ENCODE peak calls at places on chromosome 4, in ten cellular contexts. One of them, this sample, is unnamed.

GRCh38 chr4:2763511-2763967 is 7.4 kb upstream of the TNIP2 start:
- DNase-seq in astrocyte: no peak
- DNase-seq in mucosa of descending colon: no peak
- DNase-seq in HEK293T: no peak
- DNase-seq in activated CD4-positive, alpha-beta T cell treated with anti-CD3 and anti-CD28 coated beads, Interleukin-2, amount 50 U/mL, for 48 hours: no peak
- DNase-seq in T follicular helper cell: no peak
- DNase-seq in foreskin fibroblast: peak
- DNase-seq in neuronal stem cell: no peak
- DNase-seq in adipocyte: no peak
- DNase-seq in stimulated activated CD8-positive, alpha-beta memory T cell treated with anti-CD3 and anti-CD28 coated beads, Interleukin-2, amount 100 ng/mL, for 48 hours: no peak
- DNase-seq in this sample: no peak

GRCh38 chr4:40523581-40523980 is 106.1 kb downstream of the RBM47 start:
- DNase-seq in astrocyte: no peak
- DNase-seq in mucosa of descending colon: no peak
- DNase-seq in HEK293T: no peak
- DNase-seq in activated CD4-positive, alpha-beta T cell treated with anti-CD3 and anti-CD28 coated beads, Interleukin-2, amount 50 U/mL, for 48 hours: no peak
- DNase-seq in T follicular helper cell: no peak
- DNase-seq in foreskin fibroblast: no peak
- DNase-seq in neuronal stem cell: no peak
- DNase-seq in adipocyte: no peak
- DNase-seq in stimulated activated CD8-positive, alpha-beta memory T cell treated with anti-CD3 and anti-CD28 coated beads, Interleukin-2, amount 100 ng/mL, for 48 hours: no peak
- DNase-seq in this sample: no peak

GRCh38 chr4:181650033-181650825 is 593.0 kb upstream of the TENM3 start:
- DNase-seq in astrocyte: peak
- DNase-seq in mucosa of descending colon: no peak
- DNase-seq in HEK293T: no peak
- DNase-seq in activated CD4-positive, alpha-beta T cell treated with anti-CD3 and anti-CD28 coated beads, Interleukin-2, amount 50 U/mL, for 48 hours: no peak
- DNase-seq in T follicular helper cell: no peak
- DNase-seq in foreskin fibroblast: no peak
- DNase-seq in neuronal stem cell: no peak
- DNase-seq in adipocyte: peak
- DNase-seq in stimulated activated CD8-positive, alpha-beta memory T cell treated with anti-CD3 and anti-CD28 coated beads, Interleukin-2, amount 100 ng/mL, for 48 hours: no peak
- DNase-seq in this sample: peak

GRCh38 chr4:172688536-172688935 is 480.1 kb upstream of the GALNT7 start:
- DNase-seq in astrocyte: no peak
- DNase-seq in mucosa of descending colon: peak
- DNase-seq in HEK293T: no peak
- DNase-seq in activated CD4-positive, alpha-beta T cell treated with anti-CD3 and anti-CD28 coated beads, Interleukin-2, amount 50 U/mL, for 48 hours: no peak
- DNase-seq in T follicular helper cell: no peak
- DNase-seq in foreskin fibroblast: no peak
- DNase-seq in neuronal stem cell: no peak
- DNase-seq in adipocyte: no peak
- DNase-seq in stimulated activated CD8-positive, alpha-beta memory T cell treated with anti-CD3 and anti-CD28 coated beads, Interleukin-2, amount 100 ng/mL, for 48 hours: no peak
- DNase-seq in this sample: no peak

GRCh38 chr4:31674313-31674947 is 954.3 kb downstream of the PCDH7 start:
- DNase-seq in astrocyte: no peak
- DNase-seq in mucosa of descending colon: peak
- DNase-seq in HEK293T: peak
- DNase-seq in activated CD4-positive, alpha-beta T cell treated with anti-CD3 and anti-CD28 coated beads, Interleukin-2, amount 50 U/mL, for 48 hours: no peak
- DNase-seq in T follicular helper cell: no peak
- DNase-seq in foreskin fibroblast: peak
- DNase-seq in neuronal stem cell: no peak
- DNase-seq in adipocyte: peak
- DNase-seq in stimulated activated CD8-positive, alpha-beta memory T cell treated with anti-CD3 and anti-CD28 coated beads, Interleukin-2, amount 100 ng/mL, for 48 hours: no peak
- DNase-seq in this sample: peak

GRCh38 chr4:149887091-149887490 is 71.4 kb upstream of the IQCM start:
- DNase-seq in astrocyte: peak
- DNase-seq in mucosa of descending colon: no peak
- DNase-seq in HEK293T: no peak
- DNase-seq in activated CD4-positive, alpha-beta T cell treated with anti-CD3 and anti-CD28 coated beads, Interleukin-2, amount 50 U/mL, for 48 hours: no peak
- DNase-seq in T follicular helper cell: no peak
- DNase-seq in foreskin fibroblast: no peak
- DNase-seq in neuronal stem cell: no peak
- DNase-seq in adipocyte: no peak
- DNase-seq in stimulated activated CD8-positive, alpha-beta memory T cell treated with anti-CD3 and anti-CD28 coated beads, Interleukin-2, amount 100 ng/mL, for 48 hours: no peak
- DNase-seq in this sample: peak

GRCh38 chr4:141347738-141348524 is 127.2 kb downstream of the ZNF330 start:
- DNase-seq in astrocyte: no peak
- DNase-seq in mucosa of descending colon: no peak
- DNase-seq in HEK293T: no peak
- DNase-seq in activated CD4-positive, alpha-beta T cell treated with anti-CD3 and anti-CD28 coated beads, Interleukin-2, amount 50 U/mL, for 48 hours: no peak
- DNase-seq in T follicular helper cell: no peak
- DNase-seq in foreskin fibroblast: no peak
- DNase-seq in neuronal stem cell: no peak
- DNase-seq in adipocyte: peak
- DNase-seq in stimulated activated CD8-positive, alpha-beta memory T cell treated with anti-CD3 and anti-CD28 coated beads, Interleukin-2, amount 100 ng/mL, for 48 hours: no peak
- DNase-seq in this sample: no peak

GRCh38 chr4:153211986-153212720 is 7.9 kb downstream of the TRIM2 start:
- DNase-seq in astrocyte: peak
- DNase-seq in mucosa of descending colon: no peak
- DNase-seq in HEK293T: no peak
- DNase-seq in activated CD4-positive, alpha-beta T cell treated with anti-CD3 and anti-CD28 coated beads, Interleukin-2, amount 50 U/mL, for 48 hours: no peak
- DNase-seq in T follicular helper cell: no peak
- DNase-seq in foreskin fibroblast: peak
- DNase-seq in neuronal stem cell: no peak
- DNase-seq in adipocyte: peak
- DNase-seq in stimulated activated CD8-positive, alpha-beta memory T cell treated with anti-CD3 and anti-CD28 coated beads, Interleukin-2, amount 100 ng/mL, for 48 hours: no peak
- DNase-seq in this sample: no peak

GRCh38 chr4:7764466-7764865 is 175.2 kb downstream of the AFAP1 start:
- DNase-seq in astrocyte: no peak
- DNase-seq in mucosa of descending colon: no peak
- DNase-seq in HEK293T: no peak
- DNase-seq in activated CD4-positive, alpha-beta T cell treated with anti-CD3 and anti-CD28 coated beads, Interleukin-2, amount 50 U/mL, for 48 hours: no peak
- DNase-seq in T follicular helper cell: no peak
- DNase-seq in foreskin fibroblast: peak
- DNase-seq in neuronal stem cell: no peak
- DNase-seq in adipocyte: no peak
- DNase-seq in stimulated activated CD8-positive, alpha-beta memory T cell treated with anti-CD3 and anti-CD28 coated beads, Interleukin-2, amount 100 ng/mL, for 48 hours: no peak
- DNase-seq in this sample: no peak

GRCh38 chr4:26342328-26343040 is 21.7 kb downstream of the RBPJ start:
- DNase-seq in astrocyte: peak
- DNase-seq in mucosa of descending colon: no peak
- DNase-seq in HEK293T: peak
- DNase-seq in activated CD4-positive, alpha-beta T cell treated with anti-CD3 and anti-CD28 coated beads, Interleukin-2, amount 50 U/mL, for 48 hours: no peak
- DNase-seq in T follicular helper cell: no peak
- DNase-seq in foreskin fibroblast: peak
- DNase-seq in neuronal stem cell: no peak
- DNase-seq in adipocyte: peak
- DNase-seq in stimulated activated CD8-positive, alpha-beta memory T cell treated with anti-CD3 and anti-CD28 coated beads, Interleukin-2, amount 100 ng/mL, for 48 hours: no peak
- DNase-seq in this sample: peak

GRCh38 chr4:123351713-123352112 is 44.9 kb upstream of the SPRY1 start:
- DNase-seq in astrocyte: no peak
- DNase-seq in mucosa of descending colon: peak
- DNase-seq in HEK293T: no peak
- DNase-seq in activated CD4-positive, alpha-beta T cell treated with anti-CD3 and anti-CD28 coated beads, Interleukin-2, amount 50 U/mL, for 48 hours: no peak
- DNase-seq in T follicular helper cell: no peak
- DNase-seq in foreskin fibroblast: no peak
- DNase-seq in neuronal stem cell: no peak
- DNase-seq in adipocyte: no peak
- DNase-seq in stimulated activated CD8-positive, alpha-beta memory T cell treated with anti-CD3 and anti-CD28 coated beads, Interleukin-2, amount 100 ng/mL, for 48 hours: no peak
- DNase-seq in this sample: no peak

GRCh38 chr4:184395451-184395917 is 78.9 kb downstream of the IRF2 start:
- DNase-seq in astrocyte: no peak
- DNase-seq in mucosa of descending colon: no peak
- DNase-seq in HEK293T: no peak
- DNase-seq in activated CD4-positive, alpha-beta T cell treated with anti-CD3 and anti-CD28 coated beads, Interleukin-2, amount 50 U/mL, for 48 hours: no peak
- DNase-seq in T follicular helper cell: no peak
- DNase-seq in foreskin fibroblast: no peak
- DNase-seq in neuronal stem cell: no peak
- DNase-seq in adipocyte: no peak
- DNase-seq in stimulated activated CD8-positive, alpha-beta memory T cell treated with anti-CD3 and anti-CD28 coated beads, Interleukin-2, amount 100 ng/mL, for 48 hours: no peak
- DNase-seq in this sample: no peak

GRCh38 chr4:52659722-52660261 is 691 bp upstream of the USP46 start:
- DNase-seq in astrocyte: no peak
- DNase-seq in mucosa of descending colon: peak
- DNase-seq in HEK293T: no peak
- DNase-seq in activated CD4-positive, alpha-beta T cell treated with anti-CD3 and anti-CD28 coated beads, Interleukin-2, amount 50 U/mL, for 48 hours: peak
- DNase-seq in T follicular helper cell: no peak
- DNase-seq in foreskin fibroblast: peak
- DNase-seq in neuronal stem cell: peak
- DNase-seq in adipocyte: peak
- DNase-seq in stimulated activated CD8-positive, alpha-beta memory T cell treated with anti-CD3 and anti-CD28 coated beads, Interleukin-2, amount 100 ng/mL, for 48 hours: peak
- DNase-seq in this sample: no peak

GRCh38 chr4:81504685-81505598 is 33.2 kb upstream of the RASGEF1B start:
- DNase-seq in astrocyte: no peak
- DNase-seq in mucosa of descending colon: peak
- DNase-seq in HEK293T: no peak
- DNase-seq in activated CD4-positive, alpha-beta T cell treated with anti-CD3 and anti-CD28 coated beads, Interleukin-2, amount 50 U/mL, for 48 hours: peak
- DNase-seq in T follicular helper cell: peak
- DNase-seq in foreskin fibroblast: no peak
- DNase-seq in neuronal stem cell: no peak
- DNase-seq in adipocyte: no peak
- DNase-seq in stimulated activated CD8-positive, alpha-beta memory T cell treated with anti-CD3 and anti-CD28 coated beads, Interleukin-2, amount 100 ng/mL, for 48 hours: peak
- DNase-seq in this sample: no peak

GRCh38 chr4:116639070-116639577 is 446.3 kb downstream of the TRAM1L1 start:
- DNase-seq in astrocyte: no peak
- DNase-seq in mucosa of descending colon: no peak
- DNase-seq in HEK293T: no peak
- DNase-seq in activated CD4-positive, alpha-beta T cell treated with anti-CD3 and anti-CD28 coated beads, Interleukin-2, amount 50 U/mL, for 48 hours: no peak
- DNase-seq in T follicular helper cell: no peak
- DNase-seq in foreskin fibroblast: no peak
- DNase-seq in neuronal stem cell: no peak
- DNase-seq in adipocyte: no peak
- DNase-seq in stimulated activated CD8-positive, alpha-beta memory T cell treated with anti-CD3 and anti-CD28 coated beads, Interleukin-2, amount 100 ng/mL, for 48 hours: no peak
- DNase-seq in this sample: no peak

GRCh38 chr4:158020175-158020574 is 152.7 kb downstream of the GASK1B start:
- DNase-seq in astrocyte: peak
- DNase-seq in mucosa of descending colon: peak
- DNase-seq in HEK293T: peak
- DNase-seq in activated CD4-positive, alpha-beta T cell treated with anti-CD3 and anti-CD28 coated beads, Interleukin-2, amount 50 U/mL, for 48 hours: no peak
- DNase-seq in T follicular helper cell: no peak
- DNase-seq in foreskin fibroblast: peak
- DNase-seq in neuronal stem cell: no peak
- DNase-seq in adipocyte: peak
- DNase-seq in stimulated activated CD8-positive, alpha-beta memory T cell treated with anti-CD3 and anti-CD28 coated beads, Interleukin-2, amount 100 ng/mL, for 48 hours: no peak
- DNase-seq in this sample: peak

GRCh38 chr4:71945791-71946190 is 86.0 kb upstream of the NPFFR2 start:
- DNase-seq in astrocyte: no peak
- DNase-seq in mucosa of descending colon: no peak
- DNase-seq in HEK293T: no peak
- DNase-seq in activated CD4-positive, alpha-beta T cell treated with anti-CD3 and anti-CD28 coated beads, Interleukin-2, amount 50 U/mL, for 48 hours: no peak
- DNase-seq in T follicular helper cell: no peak
- DNase-seq in foreskin fibroblast: no peak
- DNase-seq in neuronal stem cell: no peak
- DNase-seq in adipocyte: no peak
- DNase-seq in stimulated activated CD8-positive, alpha-beta memory T cell treated with anti-CD3 and anti-CD28 coated beads, Interleukin-2, amount 100 ng/mL, for 48 hours: no peak
- DNase-seq in this sample: no peak

GRCh38 chr4:53193111-53193510 is 172.8 kb downstream of the SCFD2 start:
- DNase-seq in astrocyte: no peak
- DNase-seq in mucosa of descending colon: no peak
- DNase-seq in HEK293T: no peak
- DNase-seq in activated CD4-positive, alpha-beta T cell treated with anti-CD3 and anti-CD28 coated beads, Interleukin-2, amount 50 U/mL, for 48 hours: no peak
- DNase-seq in T follicular helper cell: no peak
- DNase-seq in foreskin fibroblast: no peak
- DNase-seq in neuronal stem cell: no peak
- DNase-seq in adipocyte: no peak
- DNase-seq in stimulated activated CD8-positive, alpha-beta memory T cell treated with anti-CD3 and anti-CD28 coated beads, Interleukin-2, amount 100 ng/mL, for 48 hours: no peak
- DNase-seq in this sample: no peak

GRCh38 chr4:109046549-109047171 is 255.8 kb downstream of the COL25A1 start:
- DNase-seq in astrocyte: peak
- DNase-seq in mucosa of descending colon: no peak
- DNase-seq in HEK293T: no peak
- DNase-seq in activated CD4-positive, alpha-beta T cell treated with anti-CD3 and anti-CD28 coated beads, Interleukin-2, amount 50 U/mL, for 48 hours: no peak
- DNase-seq in T follicular helper cell: no peak
- DNase-seq in foreskin fibroblast: peak
- DNase-seq in neuronal stem cell: no peak
- DNase-seq in adipocyte: peak
- DNase-seq in stimulated activated CD8-positive, alpha-beta memory T cell treated with anti-CD3 and anti-CD28 coated beads, Interleukin-2, amount 100 ng/mL, for 48 hours: no peak
- DNase-seq in this sample: peak

GRCh38 chr4:146428298-146428697 is 93.4 kb downstream of the SLC10A7 start:
- DNase-seq in astrocyte: no peak
- DNase-seq in mucosa of descending colon: no peak
- DNase-seq in HEK293T: no peak
- DNase-seq in activated CD4-positive, alpha-beta T cell treated with anti-CD3 and anti-CD28 coated beads, Interleukin-2, amount 50 U/mL, for 48 hours: no peak
- DNase-seq in T follicular helper cell: no peak
- DNase-seq in foreskin fibroblast: no peak
- DNase-seq in neuronal stem cell: no peak
- DNase-seq in adipocyte: no peak
- DNase-seq in stimulated activated CD8-positive, alpha-beta memory T cell treated with anti-CD3 and anti-CD28 coated beads, Interleukin-2, amount 100 ng/mL, for 48 hours: no peak
- DNase-seq in this sample: no peak

GRCh38 chr4:22607382-22607781 is 85.4 kb upstream of the GBA3 start:
- DNase-seq in astrocyte: peak
- DNase-seq in mucosa of descending colon: peak
- DNase-seq in HEK293T: peak
- DNase-seq in activated CD4-positive, alpha-beta T cell treated with anti-CD3 and anti-CD28 coated beads, Interleukin-2, amount 50 U/mL, for 48 hours: peak
- DNase-seq in T follicular helper cell: no peak
- DNase-seq in foreskin fibroblast: peak
- DNase-seq in neuronal stem cell: peak
- DNase-seq in adipocyte: peak
- DNase-seq in stimulated activated CD8-positive, alpha-beta memory T cell treated with anti-CD3 and anti-CD28 coated beads, Interleukin-2, amount 100 ng/mL, for 48 hours: peak
- DNase-seq in this sample: peak

GRCh38 chr4:36823199-36823967 is 421.2 kb upstream of the NWD2 start:
- DNase-seq in astrocyte: no peak
- DNase-seq in mucosa of descending colon: no peak
- DNase-seq in HEK293T: no peak
- DNase-seq in activated CD4-positive, alpha-beta T cell treated with anti-CD3 and anti-CD28 coated beads, Interleukin-2, amount 50 U/mL, for 48 hours: no peak
- DNase-seq in T follicular helper cell: no peak
- DNase-seq in foreskin fibroblast: no peak
- DNase-seq in neuronal stem cell: no peak
- DNase-seq in adipocyte: no peak
- DNase-seq in stimulated activated CD8-positive, alpha-beta memory T cell treated with anti-CD3 and anti-CD28 coated beads, Interleukin-2, amount 100 ng/mL, for 48 hours: no peak
- DNase-seq in this sample: peak

GRCh38 chr4:153120235-153120634 is 84.0 kb upstream of the TRIM2 start:
- DNase-seq in astrocyte: no peak
- DNase-seq in mucosa of descending colon: no peak
- DNase-seq in HEK293T: no peak
- DNase-seq in activated CD4-positive, alpha-beta T cell treated with anti-CD3 and anti-CD28 coated beads, Interleukin-2, amount 50 U/mL, for 48 hours: no peak
- DNase-seq in T follicular helper cell: no peak
- DNase-seq in foreskin fibroblast: no peak
- DNase-seq in neuronal stem cell: no peak
- DNase-seq in adipocyte: no peak
- DNase-seq in stimulated activated CD8-positive, alpha-beta memory T cell treated with anti-CD3 and anti-CD28 coated beads, Interleukin-2, amount 100 ng/mL, for 48 hours: no peak
- DNase-seq in this sample: no peak

GRCh38 chr4:164307262-164307661 is 446.7 kb upstream of the SMIM31 start:
- DNase-seq in astrocyte: no peak
- DNase-seq in mucosa of descending colon: no peak
- DNase-seq in HEK293T: no peak
- DNase-seq in activated CD4-positive, alpha-beta T cell treated with anti-CD3 and anti-CD28 coated beads, Interleukin-2, amount 50 U/mL, for 48 hours: no peak
- DNase-seq in T follicular helper cell: no peak
- DNase-seq in foreskin fibroblast: no peak
- DNase-seq in neuronal stem cell: no peak
- DNase-seq in adipocyte: no peak
- DNase-seq in stimulated activated CD8-positive, alpha-beta memory T cell treated with anti-CD3 and anti-CD28 coated beads, Interleukin-2, amount 100 ng/mL, for 48 hours: no peak
- DNase-seq in this sample: no peak

GRCh38 chr4:38279650-38280322 is 319.6 kb downstream of the PTTG2 start:
- DNase-seq in astrocyte: no peak
- DNase-seq in mucosa of descending colon: peak
- DNase-seq in HEK293T: no peak
- DNase-seq in activated CD4-positive, alpha-beta T cell treated with anti-CD3 and anti-CD28 coated beads, Interleukin-2, amount 50 U/mL, for 48 hours: no peak
- DNase-seq in T follicular helper cell: no peak
- DNase-seq in foreskin fibroblast: no peak
- DNase-seq in neuronal stem cell: no peak
- DNase-seq in adipocyte: no peak
- DNase-seq in stimulated activated CD8-positive, alpha-beta memory T cell treated with anti-CD3 and anti-CD28 coated beads, Interleukin-2, amount 100 ng/mL, for 48 hours: no peak
- DNase-seq in this sample: no peak

GRCh38 chr4:16721618-16722291 is 176.7 kb downstream of the LDB2 start:
- DNase-seq in astrocyte: peak
- DNase-seq in mucosa of descending colon: no peak
- DNase-seq in HEK293T: no peak
- DNase-seq in activated CD4-positive, alpha-beta T cell treated with anti-CD3 and anti-CD28 coated beads, Interleukin-2, amount 50 U/mL, for 48 hours: no peak
- DNase-seq in T follicular helper cell: no peak
- DNase-seq in foreskin fibroblast: peak
- DNase-seq in neuronal stem cell: no peak
- DNase-seq in adipocyte: peak
- DNase-seq in stimulated activated CD8-positive, alpha-beta memory T cell treated with anti-CD3 and anti-CD28 coated beads, Interleukin-2, amount 100 ng/mL, for 48 hours: no peak
- DNase-seq in this sample: no peak

GRCh38 chr4:78599931-78600375 is 48.4 kb downstream of the ANXA3 start:
- DNase-seq in astrocyte: no peak
- DNase-seq in mucosa of descending colon: no peak
- DNase-seq in HEK293T: no peak
- DNase-seq in activated CD4-positive, alpha-beta T cell treated with anti-CD3 and anti-CD28 coated beads, Interleukin-2, amount 50 U/mL, for 48 hours: no peak
- DNase-seq in T follicular helper cell: no peak
- DNase-seq in foreskin fibroblast: no peak
- DNase-seq in neuronal stem cell: no peak
- DNase-seq in adipocyte: no peak
- DNase-seq in stimulated activated CD8-positive, alpha-beta memory T cell treated with anti-CD3 and anti-CD28 coated beads, Interleukin-2, amount 100 ng/mL, for 48 hours: no peak
- DNase-seq in this sample: no peak

GRCh38 chr4:154024097-154024496 is 235.2 kb upstream of the SFRP2 start:
- DNase-seq in astrocyte: no peak
- DNase-seq in mucosa of descending colon: no peak
- DNase-seq in HEK293T: no peak
- DNase-seq in activated CD4-positive, alpha-beta T cell treated with anti-CD3 and anti-CD28 coated beads, Interleukin-2, amount 50 U/mL, for 48 hours: peak
- DNase-seq in T follicular helper cell: no peak
- DNase-seq in foreskin fibroblast: no peak
- DNase-seq in neuronal stem cell: no peak
- DNase-seq in adipocyte: no peak
- DNase-seq in stimulated activated CD8-positive, alpha-beta memory T cell treated with anti-CD3 and anti-CD28 coated beads, Interleukin-2, amount 100 ng/mL, for 48 hours: no peak
- DNase-seq in this sample: no peak